ENCODE peak calls at places on chromosomes 16 and 17, in six cellular contexts. W, E, Z, D, L and U are unnamed samples.

GRCh38 chr17:2266045-2266864 is 37.3 kb downstream of the SMG6 start:
- DNase-seq in L (no peak), D (no peak), W (peak; percentile 66), Z (no peak), E (no peak), U (no peak)

GRCh38 chr17:78330570-78331224 is 29.2 kb downstream of the SOCS3 start:
- DNase-seq in W (peak; percentile 44), L (no peak), D (no peak), Z (no peak), E (no peak), U (no peak)

GRCh38 chr17:1200440-1200839 is 20.7 kb upstream of the ABR start:
- DNase-seq in Z (no peak), L (no peak), W (no peak), D (no peak), E (no peak), U (no peak)

GRCh38 chr16:72956124-72957064 is 91.5 kb downstream of the ZFHX3 start:
- DNase-seq in W (no peak), Z (no peak), D (no peak), E (no peak), L (no peak), U (no peak)

GRCh38 chr17:44502598-44503079 is 567 bp downstream of the GPATCH8 start:
- DNase-seq in D (no peak), Z (peak; percentile 44), E (no peak), W (no peak), L (no peak), U (no peak)

GRCh38 chr16:27304881-27305280 is 8.9 kb upstream of the IL4R start:
- DNase-seq in E (no peak), Z (no peak), W (no peak), L (no peak), D (no peak), U (no peak)

GRCh38 chr16:52837251-52837650 is 215.4 kb downstream of the CHD9NB start:
- DNase-seq in Z (no peak), E (no peak), W (no peak), L (no peak), D (no peak), U (peak; percentile 2)

GRCh38 chr17:57823469-57824401 is 26.1 kb downstream of the MRPS23 start:
- DNase-seq in Z (no peak), W (no peak), E (no peak), D (peak; percentile 52), L (no peak), U (no peak)

GRCh38 chr16:69890114-69890890 is 60.8 kb upstream of the CLEC18A start:
- DNase-seq in E (no peak), Z (no peak), D (peak; percentile 76), L (no peak), W (peak; percentile 68), U (no peak)

GRCh38 chr16:51465026-51465425 is 314.0 kb upstream of the SALL1 start:
- DNase-seq in D (peak; percentile 6), E (no peak), Z (no peak), L (no peak), W (no peak), U (no peak)

GRCh38 chr16:29154676-29155121 is 169.8 kb downstream of the LAT start:
- DNase-seq in W (no peak), E (peak; percentile 61), D (peak; percentile 38), L (no peak), Z (no peak), U (no peak)

GRCh38 chr17:68512967-68513474 is 791 bp downstream of the PRKAR1A start:
- DNase-seq in L (no peak), W (peak; percentile 24), D (peak; percentile 67), Z (no peak), E (no peak), U (no peak)

GRCh38 chr17:72726936-72727335 is 365.6 kb downstream of the SLC39A11 start:
- DNase-seq in L (no peak), D (no peak), Z (no peak), E (no peak), W (peak; percentile 11), U (no peak)

GRCh38 chr16:82695806-82696205 is 69.0 kb downstream of the CDH13 start:
- DNase-seq in L (no peak), W (no peak), D (peak; percentile 12), E (no peak), Z (no peak), U (no peak)

GRCh38 chr17:62778990-62779681 is 29.0 kb downstream of the MARCHF10 start:
- DNase-seq in L (peak; percentile 99), W (peak; percentile 25), D (peak; percentile 76), Z (no peak), E (peak; percentile 91), U (peak; percentile 97)

GRCh38 chr17:561118-561517 is 153.5 kb downstream of the VPS53 start:
- DNase-seq in L (no peak), W (no peak), D (peak; percentile 35), E (peak; percentile 36), Z (no peak), U (no peak)

DNA sequence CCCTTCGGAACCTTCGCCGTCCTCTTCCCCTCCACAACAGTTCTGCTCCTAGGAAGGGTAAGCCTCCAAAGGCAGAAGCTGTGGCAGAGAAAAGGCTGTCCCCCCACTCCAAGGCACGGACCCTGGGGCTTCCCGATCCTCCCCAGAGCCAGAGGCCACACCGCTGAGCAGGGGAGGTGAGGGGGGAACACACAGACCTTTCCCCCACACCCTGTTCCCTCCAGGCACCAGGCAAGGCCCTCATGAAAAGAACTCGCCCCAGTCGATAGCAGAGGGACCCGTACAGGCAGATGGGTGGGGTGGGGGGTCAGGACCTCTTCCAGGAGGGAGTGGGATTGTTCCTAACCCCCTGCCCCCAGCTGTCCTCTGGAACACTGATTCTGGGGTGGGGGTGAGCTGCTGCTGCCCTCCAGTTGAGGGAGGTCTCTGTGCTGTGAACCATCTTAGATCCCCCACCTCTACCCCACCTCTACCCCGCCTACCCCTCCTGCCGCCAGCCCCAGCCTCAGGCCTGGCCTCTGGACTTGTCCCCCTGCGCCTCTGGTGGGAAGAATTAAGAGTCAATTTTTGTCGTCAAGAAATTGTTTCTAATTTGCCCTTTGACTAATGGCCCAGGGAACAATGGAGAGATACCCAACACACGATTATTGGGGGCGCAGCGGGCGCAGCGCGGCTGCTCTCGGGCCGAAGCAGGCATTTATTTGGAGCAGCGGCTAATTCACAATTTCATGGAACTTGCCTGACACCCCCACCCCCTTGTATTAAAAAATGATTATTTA is 4.6 kb upstream of the BAHCC1 start:
- DNase-seq in E (no peak), W (no peak), Z (no peak), L (no peak), D (no peak), U (no peak)
- H3K27ac ChIP-seq in E (no peak overlapping the region), W (peak overlapping the region; percentile 11), Z (no peak overlapping the region), L (no peak overlapping the region), D (peak overlapping the region; percentile 89), U (no peak overlapping the region)

DNA sequence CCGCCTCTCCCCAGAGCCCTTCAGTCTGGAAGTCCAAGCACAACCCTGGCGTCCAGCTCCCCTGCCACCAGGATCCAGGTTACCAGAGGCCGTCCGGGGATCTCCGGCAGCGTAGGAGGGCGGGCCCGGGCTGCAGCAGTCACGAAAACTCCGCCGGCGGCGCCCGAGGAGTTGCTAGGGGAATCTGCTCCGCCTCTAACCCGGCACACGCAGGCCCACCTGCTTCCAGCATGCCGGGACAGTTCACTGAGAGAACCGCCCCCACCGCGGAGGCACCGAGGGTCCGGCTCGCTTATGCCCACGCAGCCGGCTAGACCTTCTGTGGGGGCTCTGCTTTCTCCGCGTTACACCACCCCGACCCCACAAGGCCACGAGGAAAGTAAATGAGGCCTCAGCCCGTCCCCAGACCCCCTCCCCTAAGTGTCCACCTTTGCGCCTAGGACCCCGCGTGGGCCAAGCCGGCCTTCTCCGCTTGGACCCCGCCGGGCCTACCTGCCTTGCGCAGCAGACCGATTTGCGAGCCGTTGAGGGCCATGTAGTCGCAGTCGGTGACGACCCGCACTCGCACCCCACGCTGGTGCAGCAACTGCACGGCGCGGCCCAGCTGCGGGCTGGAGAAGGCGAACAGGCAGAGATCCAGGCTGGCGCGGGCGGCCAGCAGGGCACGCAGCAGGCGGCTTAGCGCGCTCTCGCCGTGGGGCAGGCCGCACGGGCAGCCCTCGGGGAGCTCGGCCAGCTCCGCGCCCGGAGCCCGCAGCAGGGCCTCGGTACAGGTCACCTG is 575 bp downstream of the PLD6 start:
- DNase-seq in D (peak; percentile 27), W (peak; percentile 72), E (no peak), Z (peak; percentile 77), L (no peak), U (no peak)
- H3K27ac ChIP-seq in D (no peak overlapping the region), W (peak overlapping the region; percentile 83), E (no peak overlapping the region), Z (peak overlapping the region; percentile 89), L (peak overlapping the region; percentile 27), U (no peak overlapping the region)

GRCh38 chr16:85915125-85915845 is 16.3 kb downstream of the IRF8 start:
- DNase-seq in E (no peak), Z (peak; percentile 89), D (no peak), L (no peak), W (no peak), U (no peak)

GRCh38 chr16:85917012-85917411 is 18.1 kb downstream of the IRF8 start:
- DNase-seq in W (no peak), L (no peak), E (no peak), D (no peak), Z (no peak), U (no peak)

GRCh38 chr16:85914423-85914794 is 15.4 kb downstream of the IRF8 start:
- DNase-seq in E (no peak), L (no peak), Z (no peak), W (no peak), D (no peak), U (no peak)

GRCh38 chr16:85917959-85918358 is 19.0 kb downstream of the IRF8 start:
- DNase-seq in E (no peak), D (no peak), Z (no peak), W (no peak), L (no peak), U (no peak)

GRCh38 chr16:85916141-85916890 is 17.4 kb downstream of the IRF8 start:
- DNase-seq in E (no peak), D (peak; percentile 94), W (peak; percentile 88), Z (peak; percentile 91), L (no peak), U (no peak)
- H3K27ac ChIP-seq in E (no peak overlapping the region), D (no peak overlapping the region), W (peak overlapping the region; percentile 83), Z (no peak overlapping the region), L (no peak overlapping the region), U (no peak overlapping the region)

GRCh38 chr17:67372751-67373150 is 4.3 kb upstream of the PITPNC1 start:
- DNase-seq in Z (no peak), D (no peak), E (no peak), W (no peak), L (no peak), U (no peak)
- H3K27ac ChIP-seq in Z (no peak overlapping the region), D (no peak overlapping the region), E (no peak overlapping the region), W (no peak overlapping the region), L (peak overlapping the region; percentile 47), U (peak overlapping the region; percentile 55)